ENCODE peak calls at places on chromosomes 4 and X, in seven cellular contexts. U is endodermal cell; C is NCI-H2081; Q is stimulated activated CD4-positive, alpha-beta T cell treated with anti-CD3 and anti-CD28 coated beads, Interleukin-15, amount 100 ng/mL, for 1 hour; K is activated T-cell treated with anti-CD3 and anti-CD28 coated beads, Interleukin-2, amount 50 U/mL, for 4 hours; V is tibial nerve; D is T follicular helper cell. L is an unnamed sample.

GRCh38 chrX:105190252-105190853 is 30.1 kb downstream of the TEX13A start:
- DNase-seq in U (peak; percentile 73), C (peak; percentile 14), Q (no peak), K (no peak), V (no peak), D (no peak), L (no peak)

GRCh38 chr4:8773124-8773931 is 98.3 kb downstream of the HMX1 start:
- DNase-seq in U (peak; percentile 45), C (no peak), Q (no peak), K (no peak), V (no peak), D (no peak), L (no peak)

GRCh38 chr4:185222598-185222997 is 13.2 kb downstream of the SNX25 start:
- DNase-seq in U (no peak), C (no peak), Q (no peak), K (no peak), V (no peak), D (no peak), L (no peak)

GRCh38 chr4:79917246-79917645 is 155.8 kb downstream of the ANTXR2 start:
- DNase-seq in U (peak; percentile 89), C (no peak), Q (peak; percentile 22), K (peak; percentile 33), V (no peak), D (peak; percentile 26), L (peak; percentile 4)

GRCh38 chr4:159425749-159426376 is 323.0 kb downstream of the RAPGEF2 start:
- DNase-seq in U (peak; percentile 59), C (no peak), Q (no peak), K (no peak), V (no peak), D (no peak), L (no peak)

GRCh38 chr4:173499568-173500535 is 30.2 kb downstream of the HAND2 start:
- DNase-seq in U (peak; percentile 74), C (no peak), Q (no peak), K (no peak), V (no peak), D (no peak), L (no peak)

GRCh38 chr4:27638163-27638915 is 777.7 kb downstream of the STIM2 start:
- DNase-seq in U (peak; percentile 48), C (no peak), Q (no peak), K (no peak), V (no peak), D (no peak), L (no peak)

GRCh38 chr4:53997901-53998300 is 66.5 kb downstream of the CHIC2 start:
- DNase-seq in U (no peak), C (no peak), Q (no peak), K (no peak), V (no peak), D (no peak), L (no peak)

GRCh38 chr4:2281575-2282343 is 19.9 kb upstream of the MXD4 start:
- DNase-seq in U (no peak), C (no peak), Q (no peak), K (peak; percentile 71), V (no peak), D (peak; percentile 85), L (no peak)

GRCh38 chr4:77443941-77444340 is 161.7 kb upstream of the CXCL13 start:
- DNase-seq in U (no peak), C (no peak), Q (no peak), K (no peak), V (no peak), D (no peak), L (no peak)

GRCh38 chrX:116667346-116667745 is 204.6 kb upstream of the CT83 start:
- DNase-seq in U (no peak), C (peak; percentile 3), Q (no peak), K (no peak), V (no peak), D (no peak), L (no peak)

GRCh38 chr4:181761130-181761529 is 482.1 kb upstream of the TENM3 start:
- DNase-seq in U (no peak), C (no peak), Q (no peak), K (no peak), V (no peak), D (no peak), L (no peak)

GRCh38 chr4:13327991-13328390 is 156.1 kb downstream of the RAB28 start:
- DNase-seq in U (no peak), C (no peak), Q (no peak), K (no peak), V (no peak), D (no peak), L (no peak)

L was measured in GOT3.